ENCODE peak calls at places on chromosomes 13 and 19, in four cellular contexts. P is SK-N-SH, X is HepG2, V is GM12892. O is an unnamed sample.

GRCh38 chr13:62684359-62684758 is 1268.7 kb upstream of the PCDH20 start:
- DNase-seq in X (no peak), V (no peak), P (no peak), O (no peak)

GRCh38 chr13:102033719-102034446 is 368.0 kb downstream of the FGF14 start:
- DNase-seq in P (no peak), X (no peak), V (no peak), O (no peak)

GRCh38 chr13:61255035-61255796 is 160.4 kb downstream of the PCDH20 start:
- DNase-seq in V (no peak), P (no peak), X (peak), O (no peak)

GRCh38 chr13:81275666-81276258 is 934.8 kb upstream of the SPRY2 start:
- DNase-seq in V (no peak), P (no peak), X (no peak), O (peak)

GRCh38 chr13:111017755-111018487 is 97.2 kb upstream of the ARHGEF7 start:
- DNase-seq in V (no peak), X (no peak), P (no peak), O (no peak)

GRCh38 chr19:39916851-39917396 is 17.5 kb downstream of the FCGBP start:
- DNase-seq in P (no peak), V (no peak), X (no peak), O (no peak)

GRCh38 chr19:10454267-10454666 is 33.9 kb downstream of the PDE4A start:
- DNase-seq in X (no peak), P (peak), V (no peak), O (peak)

GRCh38 chr19:28446511-28446910 is 766.4 kb downstream of the UQCRFS1 start:
- DNase-seq in P (no peak), X (no peak), V (no peak), O (no peak)

GRCh38 chr13:49454388-49455015 is 10.4 kb downstream of the SETDB2 start:
- DNase-seq in V (no peak), X (no peak), P (no peak), O (no peak)

GRCh38 chr13:101452519-101453485 is at the start of gene ITGBL1:
- DNase-seq in P (peak), X (no peak), V (peak), O (no peak)

GRCh38 chr19:56253737-56254136 is 18.8 kb upstream of the EDDM13 start:
- DNase-seq in P (peak), X (peak), V (no peak), O (no peak)

GRCh38 chr19:5718579-5719273 is 1.2 kb downstream of the LONP1 start:
- DNase-seq in X (peak), V (peak), P (no peak), O (no peak)

GRCh38 chr13:113123226-113124150 is 889 bp downstream of the F10 start:
- DNase-seq in V (no peak), P (peak), X (peak), O (no peak)

GRCh38 chr13:25806304-25806974 is 245.4 kb downstream of the SHISA2 start:
- DNase-seq in V (no peak), P (no peak), X (no peak), O (no peak)

GRCh38 chr13:106156468-106156867 is 379.0 kb downstream of the EFNB2 start:
- DNase-seq in V (no peak), X (no peak), P (no peak), O (no peak)

GRCh38 chr13:25354377-25354776 is 17.4 kb upstream of the ATP8A2 start:
- DNase-seq in P (no peak), V (no peak), X (peak), O (no peak)

GRCh38 chr13:59865398-59865797 is 298.3 kb downstream of the DIAPH3 start:
- DNase-seq in V (no peak), X (no peak), P (no peak), O (no peak)

GRCh38 chr13:99425485-99426341 is 75.6 kb upstream of the TM9SF2 start:
- DNase-seq in X (no peak), V (peak), P (no peak), O (no peak)

GRCh38 chr13:95337597-95337996 is 36.3 kb upstream of the ABCC4 start:
- DNase-seq in X (no peak), V (no peak), P (no peak), O (no peak)
- TF ChIP-seq TAF1 in X (no peak), V (no peak), P (no peak), O (no peak)

GRCh38 chr19:32969549-32969948 is 2.2 kb downstream of the CEP89 start:
- DNase-seq in P (no peak), X (no peak), V (no peak), O (no peak)
- TF ChIP-seq TAF1 in P (no peak), X (no peak), V (no peak), O (no peak)

GRCh38 chr13:71626396-71626795 is 240.6 kb downstream of the DACH1 start:
- DNase-seq in V (no peak), X (no peak), P (no peak), O (no peak)

GRCh38 chr13:71625183-71625582 is 241.8 kb downstream of the DACH1 start:
- DNase-seq in P (no peak), X (no peak), V (no peak), O (no peak)

GRCh38 chr13:71625694-71626093 is 241.3 kb downstream of the DACH1 start:
- DNase-seq in X (no peak), V (no peak), P (no peak), O (no peak)

GRCh38 chr13:71632721-71633120 is 234.3 kb downstream of the DACH1 start:
- DNase-seq in P (no peak), X (no peak), V (no peak), O (no peak)

DNA sequence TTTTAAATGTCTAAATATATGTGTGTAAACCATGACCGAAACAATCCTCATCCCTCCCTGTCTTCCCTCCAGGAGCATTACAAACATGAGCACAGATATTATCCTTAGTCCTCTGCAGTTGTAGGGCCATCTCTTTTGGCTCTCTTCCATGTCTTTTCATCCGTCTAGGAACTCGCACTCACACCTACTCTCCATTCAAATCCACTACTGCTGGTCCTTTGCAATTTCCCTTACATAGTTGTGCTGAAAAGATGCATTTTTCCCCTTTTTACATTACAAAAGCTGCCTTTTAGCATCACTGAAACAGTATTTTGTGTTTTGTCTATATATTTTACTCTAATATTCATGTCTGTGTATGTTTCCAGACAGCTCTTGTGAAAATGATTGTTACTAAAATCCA is 237.8 kb downstream of the DACH1 start:
- DNase-seq in P (no peak), X (no peak), V (no peak), O (no peak)
- TF ChIP-seq TAF1 in P (no peak), X (no peak), V (no peak), O (no peak)

DNA sequence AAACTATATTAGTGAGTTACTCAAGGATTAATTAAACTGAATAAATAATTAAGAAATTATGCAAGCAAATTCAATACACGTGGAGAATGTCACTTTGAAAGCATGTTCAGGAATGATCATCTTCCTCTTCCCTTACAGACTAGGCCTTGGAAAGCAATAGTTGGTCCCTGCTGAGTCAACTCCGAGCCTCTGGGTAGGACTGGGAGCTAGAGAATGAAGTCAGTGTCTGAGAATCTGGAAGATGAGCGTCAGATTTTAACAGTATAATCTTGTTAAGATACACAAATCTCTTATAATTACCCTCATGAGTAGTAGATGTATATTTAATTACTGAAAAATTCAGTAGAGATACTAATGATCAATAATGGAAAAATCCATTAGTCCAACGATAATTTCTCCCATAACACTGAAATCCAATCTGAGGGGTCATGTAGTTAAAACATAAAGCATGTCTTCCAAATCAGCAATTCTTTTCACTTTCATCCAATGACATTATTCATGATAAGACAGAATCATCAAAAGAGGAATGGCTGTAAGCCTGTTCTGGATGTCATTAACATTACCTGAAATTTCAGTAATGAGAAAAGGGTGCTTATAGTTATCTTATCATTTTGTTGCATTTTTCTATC is 423.0 kb downstream of the DCT start:
- DNase-seq in P (no peak), V (no peak), X (no peak), O (no peak)
- TF ChIP-seq TAF1 in P (no peak), V (no peak), X (no peak), O (no peak)

DNA sequence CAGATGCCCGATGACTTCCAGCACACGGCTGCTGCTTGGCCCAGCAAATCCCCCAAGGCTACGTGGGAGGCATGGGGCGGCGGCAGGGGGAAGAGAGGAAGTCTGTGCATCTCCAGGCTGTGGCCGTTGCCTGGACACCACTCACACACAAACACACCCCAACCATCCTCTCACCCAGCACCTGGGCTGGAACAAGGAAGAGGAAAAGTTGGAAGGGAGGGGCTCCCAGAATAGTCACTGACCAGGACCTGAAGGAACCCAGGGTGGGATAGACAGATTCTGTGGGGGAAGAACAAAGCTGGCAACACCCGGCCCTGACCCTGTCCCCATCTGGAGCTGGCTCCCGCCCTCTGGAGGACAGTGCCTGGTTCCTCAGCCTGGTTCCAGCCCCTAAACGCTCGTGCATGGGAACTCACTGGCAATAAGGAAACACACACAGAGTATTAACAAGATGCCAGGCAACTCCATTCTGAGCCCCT is 11.2 kb downstream of the PPP6R1 start:
- DNase-seq in X (no peak), P (peak), V (no peak), O (no peak)
- TF ChIP-seq TAF1 in X (no peak), P (no peak), V (no peak), O (no peak)

GRCh38 chr13:84121456-84121855 is 239.2 kb upstream of the SLITRK1 start:
- DNase-seq in V (no peak), P (no peak), X (no peak), O (no peak)

GRCh38 chr13:84131249-84131648 is 249.0 kb upstream of the SLITRK1 start:
- DNase-seq in X (no peak), V (no peak), P (no peak), O (no peak)

GRCh38 chr13:84127597-84128128 is 245.4 kb upstream of the SLITRK1 start:
- DNase-seq in V (no peak), P (no peak), X (no peak), O (no peak)

GRCh38 chr13:84130739-84131138 is 248.5 kb upstream of the SLITRK1 start:
- DNase-seq in P (no peak), X (no peak), V (no peak), O (no peak)

GRCh38 chr13:84126671-84127171 is 244.4 kb upstream of the SLITRK1 start:
- DNase-seq in X (no peak), P (no peak), V (no peak), O (no peak)
- TF ChIP-seq TAF1 in X (no peak), P (no peak), V (no peak), O (no peak)

O was measured in H1.